ENCODE peak calls at places on chromosomes 2 and 18, in nine cellular contexts. I is activated CD8-positive, alpha-beta memory T cell treated with anti-CD3 and anti-CD28 coated beads for 48 hours; N is Panc1; J is amniotic stem cell; U is T-helper 1 cell; H is hypothalamus; Y is AML-193; W is ecto neural progenitor cell; Z is HAP-1. S is an unnamed sample.

GRCh38 chr18:32831781-32832180 is 59.0 kb upstream of the KLHL14 start:
- DNase-seq in I (no peak), N (no peak), J (no peak), U (no peak), H (no peak), Y (no peak), W (no peak), Z (no peak), S (no peak)

GRCh38 chr2:161134547-161135518 is 25.4 kb upstream of the TANK start:
- DNase-seq in I (no peak), N (no peak), J (no peak), U (no peak), H (peak), Y (no peak), W (peak), Z (no peak), S (no peak)

GRCh38 chr18:48913201-48913600 is 37.6 kb downstream of the SMAD7 start:
- DNase-seq in I (no peak), N (no peak), J (no peak), U (peak), H (no peak), Y (no peak), W (no peak), Z (no peak), S (peak)

GRCh38 chr2:238974510-238975166 is 126.8 kb downstream of the TWIST2 start:
- DNase-seq in I (no peak), N (peak), J (peak), U (no peak), H (peak), Y (no peak), W (no peak), Z (no peak), S (no peak)

GRCh38 chr2:155840661-155841060 is 491.9 kb downstream of the NR4A2 start:
- DNase-seq in I (no peak), N (no peak), J (no peak), U (no peak), H (no peak), Y (no peak), W (no peak), Z (no peak), S (no peak)

GRCh38 chr2:240810199-240810598 is 9.8 kb downstream of the KIF1A start:
- DNase-seq in I (no peak), N (no peak), J (no peak), U (no peak), H (no peak), Y (no peak), W (no peak), Z (peak), S (no peak)

GRCh38 chr2:238614376-238614775 is 187.6 kb downstream of the ASB1 start:
- DNase-seq in I (no peak), N (no peak), J (no peak), U (no peak), H (no peak), Y (no peak), W (no peak), Z (no peak), S (no peak)

GRCh38 chr18:51537487-51537886 is 340.0 kb upstream of the MEX3C start:
- DNase-seq in I (no peak), N (no peak), J (no peak), U (peak), H (peak), Y (peak), W (peak), Z (peak), S (no peak)

GRCh38 chr2:28665041-28665704 is 86.5 kb upstream of the PPP1CB start:
- DNase-seq in I (no peak), N (no peak), J (peak), U (no peak), H (no peak), Y (no peak), W (no peak), Z (no peak), S (no peak)

GRCh38 chr2:201532686-201533304 is 81.3 kb downstream of the STRADB start:
- DNase-seq in I (no peak), N (no peak), J (peak), U (peak), H (no peak), Y (no peak), W (no peak), Z (no peak), S (no peak)

GRCh38 chr2:161681043-161681442 is 56.8 kb downstream of the SLC4A10 start:
- DNase-seq in I (no peak), N (peak), J (no peak), U (no peak), H (no peak), Y (no peak), W (no peak), Z (no peak), S (no peak)

GRCh38 chr2:230439590-230439989 is 23.6 kb downstream of the SP100 start:
- DNase-seq in I (no peak), N (no peak), J (no peak), U (peak), H (no peak), Y (peak), W (no peak), Z (no peak), S (no peak)

GRCh38 chr2:202109737-202110184 is 36.7 kb downstream of the KIAA2012 start:
- DNase-seq in I (no peak), N (no peak), J (no peak), U (no peak), H (no peak), Y (no peak), W (no peak), Z (peak), S (no peak)

GRCh38 chr2:26540977-26541376 is 63.1 kb upstream of the OTOF start:
- DNase-seq in I (no peak), N (no peak), J (no peak), U (no peak), H (no peak), Y (no peak), W (no peak), Z (no peak), S (peak)

GRCh38 chr2:167310442-167310841 is 422.2 kb downstream of the XIRP2 start:
- DNase-seq in I (no peak), N (no peak), J (no peak), U (no peak), H (no peak), Y (no peak), W (no peak), Z (no peak), S (no peak)

GRCh38 chr2:238259085-238260020 is 19.5 kb upstream of the HES6 start:
- DNase-seq in I (no peak), N (no peak), J (no peak), U (no peak), H (no peak), Y (no peak), W (no peak), Z (no peak), S (no peak)

GRCh38 chr18:54269924-54270844 is 867 bp downstream of the POLI start:
- DNase-seq in I (peak), N (no peak), J (no peak), U (peak), H (peak), Y (peak), W (no peak), Z (no peak), S (no peak)

GRCh38 chr2:159091381-159091780 is 122.9 kb downstream of the TANC1 start:
- DNase-seq in I (no peak), N (no peak), J (peak), U (no peak), H (no peak), Y (no peak), W (no peak), Z (no peak), S (no peak)

GRCh38 chr2:9972621-9973445 is 21.3 kb downstream of the GRHL1 start:
- DNase-seq in I (no peak), N (no peak), J (no peak), U (no peak), H (no peak), Y (no peak), W (no peak), Z (no peak), S (no peak)

GRCh38 chr18:8980496-8981402 is 121.8 kb upstream of the NDUFV2 start:
- DNase-seq in I (no peak), N (no peak), J (no peak), U (no peak), H (no peak), Y (no peak), W (no peak), Z (peak), S (no peak)

GRCh38 chr2:136434251-136434715 is 316.3 kb upstream of the CXCR4 start:
- DNase-seq in I (no peak), N (no peak), J (no peak), U (no peak), H (no peak), Y (no peak), W (no peak), Z (no peak), S (no peak)

GRCh38 chr2:239763433-239764097 is 261.6 kb downstream of the NDUFA10 start:
- DNase-seq in I (no peak), N (no peak), J (no peak), U (no peak), H (peak), Y (no peak), W (no peak), Z (no peak), S (peak)

GRCh38 chr2:56522605-56523089 is 338.9 kb downstream of the CCDC85A start:
- DNase-seq in I (no peak), N (no peak), J (no peak), U (no peak), H (no peak), Y (no peak), W (no peak), Z (no peak), S (no peak)

GRCh38 chr2:119702918-119703401 is 24.0 kb downstream of the TMEM177 start:
- DNase-seq in I (peak), N (peak), J (peak), U (peak), H (peak), Y (peak), W (peak), Z (peak), S (peak)

GRCh38 chr2:233000886-233001750 is 11.9 kb downstream of the NGEF start:
- DNase-seq in I (no peak), N (no peak), J (no peak), U (no peak), H (no peak), Y (no peak), W (no peak), Z (no peak), S (peak)

GRCh38 chr2:172244419-172245130 is 141.9 kb upstream of the DLX2 start:
- DNase-seq in I (no peak), N (no peak), J (no peak), U (no peak), H (no peak), Y (no peak), W (no peak), Z (no peak), S (no peak)

GRCh38 chr2:119195887-119196286 is 27.7 kb upstream of the STEAP3 start:
- DNase-seq in I (no peak), N (no peak), J (no peak), U (no peak), H (no peak), Y (no peak), W (no peak), Z (no peak), S (no peak)

GRCh38 chr2:238039151-238039550 is 21.6 kb upstream of the SCLY start:
- DNase-seq in I (no peak), N (no peak), J (no peak), U (no peak), H (no peak), Y (no peak), W (no peak), Z (no peak), S (no peak)

GRCh38 chr2:230256735-230257332 is 31.3 kb downstream of the SP140 start:
- DNase-seq in I (no peak), N (no peak), J (no peak), U (peak), H (no peak), Y (no peak), W (no peak), Z (no peak), S (no peak)

GRCh38 chr2:127530245-127531132 is 4.2 kb upstream of the IWS1 start:
- DNase-seq in I (no peak), N (no peak), J (no peak), U (no peak), H (no peak), Y (no peak), W (no peak), Z (no peak), S (no peak)

GRCh38 chr2:71505086-71505769 is 51.9 kb downstream of the DYSF start:
- DNase-seq in I (no peak), N (no peak), J (no peak), U (no peak), H (no peak), Y (no peak), W (no peak), Z (no peak), S (peak)

GRCh38 chr2:199480966-199481365 is 23.2 kb upstream of the SATB2 start:
- DNase-seq in I (no peak), N (no peak), J (no peak), U (no peak), H (no peak), Y (no peak), W (no peak), Z (no peak), S (no peak)

GRCh38 chr2:28300489-28300888 is 92.2 kb upstream of the FOSL2 start:
- DNase-seq in I (no peak), N (no peak), J (peak), U (no peak), H (no peak), Y (no peak), W (no peak), Z (no peak), S (no peak)

GRCh38 chr18:35692866-35693265 is 111.3 kb downstream of the GALNT1 start:
- DNase-seq in I (no peak), N (no peak), J (no peak), U (no peak), H (no peak), Y (no peak), W (no peak), Z (no peak), S (no peak)

GRCh38 chr2:43152186-43152585 is 74.2 kb downstream of the ZFP36L2 start:
- DNase-seq in I (no peak), N (no peak), J (no peak), U (no peak), H (no peak), Y (no peak), W (no peak), Z (no peak), S (no peak)

GRCh38 chr2:3689998-3690748 is 13.2 kb upstream of the DCDC2C start:
- DNase-seq in I (no peak), N (no peak), J (no peak), U (no peak), H (no peak), Y (no peak), W (no peak), Z (no peak), S (no peak)

GRCh38 chr2:162092656-162093556 is 18.9 kb upstream of the DPP4 start:
- DNase-seq in I (no peak), N (no peak), J (no peak), U (no peak), H (no peak), Y (peak), W (no peak), Z (no peak), S (no peak)

GRCh38 chr2:176454893-176455810 is 185.9 kb downstream of the MTX2 start:
- DNase-seq in I (peak), N (peak), J (no peak), U (peak), H (peak), Y (peak), W (peak), Z (peak), S (peak)

GRCh38 chr2:141055526-141055925 is 1075.3 kb downstream of the LRP1B start:
- DNase-seq in I (no peak), N (no peak), J (peak), U (no peak), H (no peak), Y (no peak), W (no peak), Z (no peak), S (no peak)

GRCh38 chr2:61471905-61472805 is 1.3 kb upstream of the USP34 start:
- DNase-seq in I (no peak), N (no peak), J (no peak), U (peak), H (no peak), Y (no peak), W (no peak), Z (peak), S (no peak)